ENCODE peak calls at places on chromosomes 11 and 22, in four cellular contexts. I is H1, B is HepG2, A is GM12878. J is an unnamed sample.

GRCh38 chr11:64566042-64566914 is 24.7 kb upstream of the SLC22A12 start:
- DNase-seq in B (peak; percentile 99), I (no peak), A (no peak), J (peak; percentile 70)

GRCh38 chr11:46321757-46322156 is 25.5 kb upstream of the DGKZ start:
- DNase-seq in I (no peak), B (no peak), A (no peak), J (no peak)

GRCh38 chr11:77200351-77200750 is 72.3 kb downstream of the MYO7A start:
- DNase-seq in I (no peak), B (no peak), A (no peak), J (no peak)

GRCh38 chr11:83971063-83971462 is 684.9 kb upstream of the CCDC90B start:
- DNase-seq in B (no peak), I (no peak), A (peak; percentile 11), J (no peak)

GRCh38 chr11:1092919-1093318 is 18.2 kb downstream of the MUC2 start:
- DNase-seq in I (no peak), A (no peak), B (no peak), J (no peak)

GRCh38 chr22:37254206-37254866 is 10.3 kb upstream of the RAC2 start:
- DNase-seq in B (no peak), I (no peak), A (no peak), J (no peak)

GRCh38 chr11:63551889-63552266 is 11.3 kb downstream of the PLAAT2 start:
- DNase-seq in I (no peak), B (no peak), A (no peak), J (no peak)

GRCh38 chr22:23178512-23179254 is 1.6 kb upstream of the BCR start:
- DNase-seq in I (peak; percentile 39), B (no peak), A (no peak), J (peak; percentile 98)

GRCh38 chr11:71488086-71488967 is 35.3 kb downstream of the NADSYN1 start:
- DNase-seq in B (no peak), A (no peak), I (no peak), J (peak; percentile 42)

GRCh38 chr11:20355221-20356219 is 8.0 kb upstream of the HTATIP2 start:
- DNase-seq in I (no peak), A (no peak), B (peak; percentile 78), J (peak; percentile 57)

GRCh38 chr11:114478768-114479167 is 39.5 kb downstream of the REXO2 start:
- DNase-seq in B (peak; percentile 34), I (no peak), A (no peak), J (no peak)

GRCh38 chr11:7348432-7349298 is 97.0 kb downstream of the SYT9 start:
- DNase-seq in A (no peak), B (no peak), I (no peak), J (no peak)

GRCh38 chr22:38074181-38075104 is 9.5 kb downstream of the SLC16A8 start:
- DNase-seq in B (no peak), I (no peak), A (no peak), J (no peak)

GRCh38 chr11:46180741-46181140 is 59.5 kb upstream of the PHF21A start:
- DNase-seq in B (no peak), A (no peak), I (no peak), J (no peak)

GRCh38 chr11:76164081-76164480 is 42.2 kb downstream of the WNT11 start:
- DNase-seq in I (no peak), A (no peak), B (no peak), J (no peak)

GRCh38 chr11:95084509-95084908 is 5.1 kb upstream of the ENDOD1 start:
- DNase-seq in B (no peak), A (no peak), I (no peak), J (no peak)

GRCh38 chr11:29260939-29261705 is 755.7 kb downstream of the KCNA4 start:
- DNase-seq in I (no peak), A (no peak), B (peak; percentile 51), J (no peak)

GRCh38 chr22:24482586-24482985 is 12.5 kb upstream of the UPB1 start:
- DNase-seq in A (no peak), I (no peak), B (no peak), J (no peak)

GRCh38 chr11:68150029-68150428 is 28.8 kb upstream of the CHKA start:
- DNase-seq in A (no peak), B (peak; percentile 46), I (peak; percentile 25), J (peak; percentile 50)

GRCh38 chr22:45757068-45757467 is 85.4 kb downstream of the ATXN10 start:
- DNase-seq in I (peak; percentile 58), A (no peak), B (no peak), J (no peak)

GRCh38 chr11:35308157-35308556 is 111.2 kb downstream of the SLC1A2 start:
- DNase-seq in I (no peak), B (no peak), A (no peak), J (no peak)

GRCh38 chr22:45830531-45831245 is 146.3 kb downstream of the WNT7B start:
- DNase-seq in A (no peak), I (no peak), B (no peak), J (no peak)

GRCh38 chr22:28547132-28547842 is 132.4 kb downstream of the TTC28 start:
- DNase-seq in B (no peak), A (no peak), I (no peak), J (no peak)

GRCh38 chr11:103773537-103773936 is 262.9 kb upstream of the DDI1 start:
- DNase-seq in A (no peak), I (no peak), B (no peak), J (no peak)

GRCh38 chr11:17352925-17353227 is 1.3 kb downstream of the NCR3LG1 start:
- DNase-seq in A (no peak), I (no peak), B (peak; percentile 35), J (peak; percentile 57)

GRCh38 chr11:23423119-23423518 is 562.8 kb upstream of the CCDC179 start:
- DNase-seq in I (no peak), B (no peak), A (no peak), J (no peak)

GRCh38 chr11:111417766-111418435 is 38.8 kb upstream of the POU2AF1 start:
- DNase-seq in I (no peak), B (no peak), A (peak; percentile 96), J (no peak)

GRCh38 chr22:48779211-48779643 is 1048.4 kb downstream of the BRD1 start:
- DNase-seq in I (no peak), B (no peak), A (no peak), J (no peak)

GRCh38 chr11:67384851-67385366 is 6.9 kb upstream of the RAD9A start:
- DNase-seq in I (no peak), B (no peak), A (no peak), J (no peak)

GRCh38 chr11:61367406-61367805 is 5.2 kb downstream of the TMEM138 start:
- DNase-seq in A (no peak), B (no peak), I (no peak), J (peak; percentile 68)

GRCh38 chr11:2209370-2209801 is 37.8 kb upstream of the TH start:
- DNase-seq in A (no peak), I (no peak), B (no peak), J (no peak)
- TF ChIP-seq HDAC6 in A (no peak), I (no peak), B (no peak), J (no peak)

GRCh38 chr11:96149743-96150555 is 193.0 kb downstream of the MAML2 start:
- DNase-seq in B (peak; percentile 48), I (no peak), A (no peak), J (no peak)
- TF ChIP-seq HDAC6 in B (no peak), I (no peak), A (no peak), J (no peak)

GRCh38 chr22:32270641-32271369 is 15.7 kb upstream of the SLC5A4 start:
- DNase-seq in B (no peak), I (no peak), A (no peak), J (no peak)
- TF ChIP-seq HDAC6 in B (no peak), I (no peak), A (no peak), J (no peak)

DNA sequence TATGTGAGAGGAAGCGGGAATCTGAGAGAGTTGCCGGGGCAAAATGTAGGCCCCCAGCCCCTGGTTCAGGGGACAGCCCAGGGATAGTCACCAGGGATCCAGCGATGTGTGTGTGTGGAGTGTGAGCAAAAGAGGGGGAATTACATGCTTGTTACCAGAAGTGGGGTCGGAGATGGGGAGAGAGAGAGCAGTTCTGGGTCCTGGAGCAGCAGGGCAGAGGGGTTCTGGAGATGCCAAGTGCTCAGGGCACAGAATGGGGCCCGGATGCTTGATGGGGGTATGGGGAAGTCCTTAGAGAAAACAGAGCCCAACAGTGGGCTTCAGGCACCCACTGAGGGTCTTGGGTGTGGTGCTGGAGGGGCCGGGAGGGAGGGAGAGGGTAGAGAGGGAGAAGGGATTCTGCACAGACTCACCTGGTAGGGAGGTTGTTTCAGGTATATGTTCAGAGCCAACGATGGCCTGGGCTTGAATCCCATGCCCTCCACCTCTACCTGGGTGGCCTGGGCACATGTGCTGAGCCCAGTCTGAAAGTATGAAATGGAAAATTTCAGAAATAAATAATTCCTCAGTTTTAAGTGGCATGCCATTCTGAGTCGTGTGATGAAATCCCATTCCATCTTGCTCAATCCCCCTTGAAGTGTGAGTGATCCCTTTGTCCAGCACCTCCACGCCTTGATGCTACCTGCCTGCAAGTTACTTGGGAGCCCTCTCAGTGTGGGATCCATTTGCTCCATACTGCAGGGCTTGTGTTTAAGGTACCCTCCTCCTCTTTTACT is 12.4 kb downstream of the SMIM38 start:
- DNase-seq in I (no peak), B (no peak), A (no peak), J (no peak)
- TF ChIP-seq HDAC6 in I (no peak), B (no peak), A (no peak), J (no peak)

GRCh38 chr22:39671936-39672335 is 101.4 kb downstream of the CACNA1I start:
- DNase-seq in A (no peak), I (no peak), B (no peak), J (no peak)
- TF ChIP-seq HDAC6 in A (no peak), I (no peak), B (no peak), J (no peak)